ENCODE peak calls at places on chromosomes 7 and 10, in five cellular contexts. J is right atrium auricular region, B is pancreas, W is gastrocnemius medialis, O is astrocyte. M is an unnamed sample. For H3K4me1, the result is how much of the 10 kb centered on the place peaks cover.

GRCh38 chr10:21300546-21300945 is 224.9 kb downstream of the SKIDA1 start:
- DNase-seq in J (no peak), B (no peak), W (no peak), O (no peak), M (no peak)

GRCh38 chr10:7409732-7410168 is 1.1 kb downstream of the SFMBT2 start:
- DNase-seq in J (no peak), B (no peak), W (no peak), O (no peak), M (peak)

GRCh38 chr10:48603421-48604038 is 1.3 kb downstream of the ARHGAP22 start:
- DNase-seq in J (peak), B (no peak), W (no peak), O (no peak), M (peak)

GRCh38 chr7:56105508-56105907 is 768 bp downstream of the CHCHD2 start:
- DNase-seq in J (no peak), B (no peak), W (no peak), O (peak), M (peak)

GRCh38 chr10:68332259-68333057 is at the start of gene PBLD:
- DNase-seq in J (peak), B (peak), W (peak), O (peak), M (peak)

GRCh38 chr10:92240289-92241157 is 50.4 kb downstream of the CPEB3 start:
- DNase-seq in J (peak), B (peak), W (peak), O (peak), M (peak)

GRCh38 chr10:104811166-104811565 is 170.1 kb downstream of the SORCS3 start:
- DNase-seq in J (no peak), B (no peak), W (no peak), O (no peak), M (no peak)

GRCh38 chr10:72329290-72330058 is 25.2 kb downstream of the DNAJB12 start:
- DNase-seq in J (no peak), B (peak), W (no peak), O (no peak), M (no peak)

GRCh38 chr10:3958472-3958996 is 173.5 kb upstream of the KLF6 start:
- DNase-seq in J (no peak), B (no peak), W (no peak), O (no peak), M (no peak)

GRCh38 chr7:156156734-156157408 is 344.6 kb upstream of the SHH start:
- DNase-seq in J (peak), B (peak), W (no peak), O (peak), M (no peak)

GRCh38 chr10:23174075-23174973 is 17.8 kb upstream of the PTF1A start:
- DNase-seq in J (no peak), B (peak), W (no peak), O (no peak), M (no peak)

GRCh38 chr10:59033622-59034021 is 142.8 kb upstream of the PHYHIPL start:
- DNase-seq in J (no peak), B (peak), W (no peak), O (no peak), M (no peak)

GRCh38 chr7:104979167-104979841 is 34.7 kb upstream of the KMT2E start:
- DNase-seq in J (no peak), B (no peak), W (peak), O (peak), M (peak)

GRCh38 chr7:2732959-2733584 is 45.1 kb downstream of the AMZ1 start:
- DNase-seq in J (peak), B (no peak), W (peak), O (peak), M (peak)

GRCh38 chr10:102523250-102524029 is 19.7 kb downstream of the SUFU start:
- DNase-seq in J (no peak), B (no peak), W (no peak), O (peak), M (peak)

GRCh38 chr7:74525881-74526280 is 72.2 kb downstream of the GTF2IRD1 start:
- DNase-seq in J (no peak), B (peak), W (no peak), O (no peak), M (no peak)

GRCh38 chr10:11403116-11403515 is 208.3 kb downstream of the USP6NL start:
- DNase-seq in J (no peak), B (no peak), W (no peak), O (no peak), M (no peak)

GRCh38 chr10:17850526-17850925 is 41.4 kb downstream of the MRC1 start:
- DNase-seq in J (no peak), B (no peak), W (no peak), O (no peak), M (no peak)

GRCh38 chr10:83685458-83685857 is 453.9 kb upstream of the GHITM start:
- DNase-seq in J (no peak), B (no peak), W (no peak), O (peak), M (no peak)

GRCh38 chr7:37273891-37274290 is 174.8 kb downstream of the ELMO1 start:
- DNase-seq in J (no peak), B (no peak), W (no peak), O (no peak), M (no peak)

GRCh38 chr10:67793313-67793712 is 44.7 kb downstream of the DNAJC12 start:
- DNase-seq in J (no peak), B (no peak), W (no peak), O (no peak), M (no peak)

GRCh38 chr10:31698169-31698890 is 230.3 kb downstream of the ARHGAP12 start:
- DNase-seq in J (peak), B (no peak), W (peak), O (peak), M (peak)

GRCh38 chr10:435397-435796 is 254.1 kb downstream of the DIP2C start:
- DNase-seq in J (no peak), B (no peak), W (no peak), O (no peak), M (no peak)
- H3K4me1 ChIP-seq in J (under half), B (under half), W (under half), O (under half), M (under half)

GRCh38 chr7:121002755-121003114 is 14.2 kb downstream of the CPED1 start:
- DNase-seq in J (no peak), B (no peak), W (no peak), O (peak), M (no peak)

GRCh38 chr7:121001234-121001633 is 12.7 kb downstream of the CPED1 start:
- DNase-seq in J (no peak), B (no peak), W (no peak), O (no peak), M (no peak)

GRCh38 chr7:121000091-121000983 is 11.8 kb downstream of the CPED1 start:
- DNase-seq in J (no peak), B (no peak), W (no peak), O (peak), M (peak)

GRCh38 chr7:121003986-121004685 is 15.6 kb downstream of the CPED1 start:
- DNase-seq in J (no peak), B (no peak), W (peak), O (no peak), M (no peak)

DNA sequence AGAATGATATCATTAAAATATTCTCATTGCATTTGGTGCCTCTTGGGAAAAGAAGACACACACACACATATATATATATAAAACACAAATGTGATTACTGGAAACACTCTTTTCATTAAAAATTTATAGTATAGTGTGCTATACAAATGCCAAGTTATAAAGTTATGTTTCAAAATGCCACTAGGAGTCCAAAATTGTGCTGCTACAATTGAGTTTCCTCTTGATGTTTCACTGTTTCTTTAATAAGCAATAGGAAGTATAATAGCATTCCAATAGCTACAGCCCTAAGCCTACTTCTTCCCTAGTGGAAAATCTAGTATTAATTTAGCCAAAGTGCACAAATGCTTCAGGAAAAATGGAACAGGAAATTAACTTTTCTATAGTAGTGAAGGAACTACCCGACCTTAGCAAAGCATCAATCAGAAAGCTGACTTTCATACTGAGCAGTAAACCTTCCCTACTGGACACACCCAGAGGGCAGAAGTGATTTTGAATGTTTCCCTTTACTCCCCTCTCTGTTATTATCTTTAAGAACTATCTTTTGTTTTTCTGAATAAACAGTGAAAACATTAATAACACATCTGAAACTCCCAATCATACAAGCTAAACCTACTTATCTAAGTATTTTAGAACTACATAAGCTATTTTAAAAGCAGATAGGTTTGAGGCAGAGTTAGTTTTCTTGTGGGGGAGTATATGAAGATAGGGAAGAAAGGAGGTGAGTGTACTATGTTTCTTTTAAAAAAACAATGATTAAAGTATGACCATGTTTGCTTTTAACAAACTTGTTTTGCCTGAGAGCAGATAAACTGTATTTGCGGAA is 13.6 kb downstream of the CPED1 start:
- DNase-seq in J (no peak), B (no peak), W (no peak), O (no peak), M (no peak)
- H3K4me1 ChIP-seq in J (under half), B (under half), W (half or more), O (under half), M (under half)

DNA sequence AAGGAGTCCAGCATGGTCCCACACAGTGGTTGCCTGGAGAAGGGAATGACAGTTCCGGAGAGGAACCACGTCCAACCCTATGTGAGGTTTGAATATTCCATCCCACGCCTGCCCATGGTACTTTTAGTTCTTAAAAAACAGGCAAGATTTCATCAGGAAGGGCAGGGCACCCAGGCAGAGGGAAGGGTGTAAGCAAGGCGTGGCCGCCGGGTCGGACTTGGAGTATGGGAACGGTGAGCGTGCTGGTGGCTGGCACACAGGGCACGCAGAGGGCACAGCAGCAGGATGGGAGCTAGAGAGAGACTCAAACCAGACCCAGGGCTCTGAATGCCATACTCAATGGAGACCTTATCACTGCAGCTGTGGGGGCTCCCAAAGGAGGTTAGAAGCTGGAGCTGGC is 34.3 kb downstream of the FAM53B start:
- DNase-seq in J (peak), B (no peak), W (peak), O (no peak), M (no peak)
- H3K4me1 ChIP-seq in J (half or more), B (under half), W (half or more), O (under half), M (under half)

GRCh38 chr10:14584643-14585042 is 190.1 kb downstream of the FAM107B start:
- DNase-seq in J (no peak), B (no peak), W (no peak), O (no peak), M (no peak)

GRCh38 chr10:14587540-14588083 is 187.1 kb downstream of the FAM107B start:
- DNase-seq in J (no peak), B (no peak), W (no peak), O (no peak), M (no peak)

GRCh38 chr10:14583967-14584366 is 190.7 kb downstream of the FAM107B start:
- DNase-seq in J (no peak), B (no peak), W (no peak), O (no peak), M (no peak)

GRCh38 chr10:14586901-14587300 is 187.8 kb downstream of the FAM107B start:
- DNase-seq in J (no peak), B (no peak), W (no peak), O (no peak), M (no peak)

DNA sequence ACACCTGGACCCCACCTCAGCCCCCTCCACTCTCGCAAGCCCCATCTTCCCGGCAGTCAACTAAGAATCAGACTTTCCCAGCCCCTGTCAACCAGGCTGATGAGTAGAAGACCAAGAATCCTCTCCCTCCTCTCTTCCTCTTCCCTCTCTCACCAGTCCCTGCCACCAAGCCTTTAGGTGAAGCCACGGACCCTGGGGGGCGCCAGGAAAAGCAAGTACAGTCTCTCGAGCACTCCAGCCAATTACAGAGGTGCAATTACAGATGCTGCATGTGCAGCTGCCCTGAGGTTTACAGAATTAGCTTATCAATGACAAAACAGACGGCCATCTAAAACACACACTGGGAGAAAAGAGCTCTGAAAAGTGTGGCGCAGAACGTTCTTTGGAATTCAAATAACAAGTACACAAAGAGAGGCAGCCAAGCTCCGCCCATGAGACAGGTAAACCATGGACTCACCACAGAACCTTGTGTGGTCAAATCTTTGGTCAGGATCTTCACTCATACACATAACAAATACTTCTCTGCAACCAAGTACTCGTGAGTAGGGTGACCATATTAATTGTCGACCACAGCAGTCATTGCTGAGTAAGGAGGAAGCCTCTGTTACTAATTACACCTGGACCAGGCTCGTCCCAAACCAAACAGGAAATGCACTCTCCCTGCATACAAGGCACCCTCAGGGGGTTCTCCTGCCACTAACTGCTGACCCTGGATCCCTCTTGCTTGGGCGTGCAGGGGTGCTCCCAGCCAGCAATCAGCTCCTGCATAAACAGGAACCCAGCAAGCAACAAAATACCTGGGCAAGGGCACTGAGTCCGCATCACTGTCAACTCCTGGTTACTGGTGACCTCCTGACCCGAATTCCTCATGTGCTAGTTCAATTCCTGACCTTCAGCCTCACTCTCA is 189.2 kb downstream of the FAM107B start:
- DNase-seq in J (no peak), B (no peak), W (no peak), O (no peak), M (no peak)
- H3K4me1 ChIP-seq in J (under half), B (under half), W (under half), O (under half), M (under half)

DNA sequence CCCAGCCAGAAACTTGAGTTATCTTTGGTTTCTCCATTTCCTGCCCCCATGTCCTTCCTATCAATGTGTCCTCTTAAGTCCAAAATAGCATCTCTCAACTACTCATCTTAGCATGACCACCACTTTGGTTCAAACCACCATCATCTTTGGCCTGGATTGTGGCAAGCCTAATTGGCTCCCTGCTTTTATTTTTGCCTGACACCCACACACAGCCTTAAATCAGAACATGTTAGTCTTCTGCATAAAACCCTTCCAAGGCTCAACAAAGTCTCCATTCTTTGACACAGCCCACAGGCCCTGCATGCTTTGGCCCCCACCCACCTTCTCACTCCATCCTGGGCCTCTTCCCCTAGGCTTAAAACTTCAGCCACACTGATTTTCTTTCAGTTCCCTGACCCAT is 2.0 kb upstream of the TSPAN14 start:
- DNase-seq in J (no peak), B (no peak), W (no peak), O (no peak), M (no peak)
- H3K4me1 ChIP-seq in J (under half), B (under half), W (under half), O (under half), M (under half)

M was measured in GM23248.